ENCODE peak calls at places on chromosomes 13 and 19, in six cellular contexts. X is endothelial cell; H is T-helper 17 cell; N is head of caudate nucleus; D is stimulated activated CD8-positive, alpha-beta memory T cell treated with anti-CD3 and anti-CD28 coated beads, Interleukin-7, amount 100 ng/mL, for 24 hours; J is stomach. V is an unnamed sample.

GRCh38 chr19:31145909-31146453 is 203.3 kb downstream of the TSHZ3 start:
- DNase-seq in H (no peak), N (no peak), X (no peak), J (no peak), D (no peak), V (no peak)

GRCh38 chr13:73261739-73262216 is 203.0 kb downstream of the KLF5 start:
- DNase-seq in J (no peak), D (no peak), X (no peak), N (no peak), H (no peak), V (no peak)

GRCh38 chr13:97276862-97277269 is 54.7 kb downstream of the MBNL2 start:
- DNase-seq in H (no peak), N (no peak), X (no peak), J (no peak), D (no peak), V (no peak)

GRCh38 chr13:25901460-25902376 is 150.1 kb downstream of the SHISA2 start:
- DNase-seq in D (no peak), H (no peak), J (no peak), X (no peak), N (no peak), V (peak; percentile 35)

GRCh38 chr13:91101436-91101835 is 246.1 kb upstream of the MIR17HG start:
- DNase-seq in N (no peak), X (no peak), J (no peak), D (no peak), H (no peak), V (no peak)

GRCh38 chr13:95298971-95299627 is 2.2 kb downstream of the ABCC4 start:
- DNase-seq in J (no peak), H (no peak), X (no peak), N (no peak), D (no peak), V (no peak)

GRCh38 chr13:73684286-73684685 is 449.9 kb downstream of the KLF12 start:
- DNase-seq in H (no peak), J (no peak), D (no peak), N (no peak), X (no peak), V (no peak)

GRCh38 chr13:63737418-63737817 is 2321.8 kb upstream of the PCDH20 start:
- DNase-seq in D (no peak), X (no peak), J (no peak), N (no peak), H (no peak), V (no peak)

GRCh38 chr19:56111601-56112312 is 9.3 kb downstream of the ZNF787 start:
- DNase-seq in J (peak; percentile 72), N (peak; percentile 87), H (peak; percentile 32), D (no peak), X (no peak), V (no peak)

GRCh38 chr13:76009491-76009890 is 373.4 kb downstream of the LMO7 start:
- DNase-seq in J (no peak), X (no peak), H (no peak), D (no peak), N (no peak), V (no peak)

GRCh38 chr19:1856698-1857603 is 6.4 kb downstream of the KLF16 start:
- DNase-seq in N (peak; percentile 63), H (no peak), D (no peak), X (peak; percentile 59), J (peak; percentile 92), V (no peak)

GRCh38 chr13:28447206-28447605 is 47.7 kb downstream of the FLT1 start:
- DNase-seq in N (no peak), X (no peak), H (no peak), J (no peak), D (no peak), V (no peak)

GRCh38 chr19:19537321-19538048 is 580 bp upstream of the CILP2 start:
- DNase-seq in N (no peak), X (no peak), D (no peak), J (no peak), H (peak; percentile 33), V (no peak)

GRCh38 chr19:46813570-46814358 is 25.4 kb upstream of the SLC1A5 start:
- DNase-seq in D (no peak), H (no peak), N (no peak), J (peak; percentile 92), X (no peak), V (no peak)

GRCh38 chr13:81872581-81872980 is 1531.7 kb upstream of the SPRY2 start:
- DNase-seq in N (no peak), X (peak; percentile 35), H (no peak), J (no peak), D (no peak), V (no peak)

GRCh38 chr13:75217949-75218348 is 264.0 kb downstream of the TBC1D4 start:
- DNase-seq in X (no peak), H (no peak), D (no peak), N (no peak), J (no peak), V (no peak)

GRCh38 chr19:33214621-33215020 is 11.0 kb downstream of the SLC7A10 start:
- DNase-seq in N (no peak), J (no peak), H (no peak), D (no peak), X (no peak), V (no peak)

GRCh38 chr13:59340581-59340980 is 823.1 kb downstream of the DIAPH3 start:
- DNase-seq in X (no peak), H (no peak), N (no peak), J (no peak), D (no peak), V (no peak)

GRCh38 chr13:45996631-45997030 is 55.9 kb downstream of the ZC3H13 start:
- DNase-seq in D (no peak), X (no peak), H (no peak), N (no peak), J (no peak), V (no peak)

GRCh38 chr19:13063461-13064091 is 39.1 kb downstream of the LYL1 start:
- DNase-seq in H (no peak), J (no peak), N (no peak), X (no peak), D (no peak), V (no peak)

GRCh38 chr13:113638806-113639205 is 19.2 kb downstream of the ATP4B start:
- DNase-seq in X (no peak), J (no peak), H (no peak), N (no peak), D (no peak), V (no peak)

GRCh38 chr19:18290250-18291018 is 9.0 kb upstream of the JUND start:
- DNase-seq in H (peak; percentile 62), X (no peak), D (peak; percentile 81), N (no peak), J (peak; percentile 40), V (peak; percentile 87)

GRCh38 chr19:46420056-46420455 is 6.7 kb upstream of the CCDC8 start:
- DNase-seq in D (no peak), J (no peak), N (no peak), H (no peak), X (no peak), V (no peak)